ENCODE peak calls at places on chromosomes 4 and X, in four cellular contexts. One of them, this sample, is unnamed.

GRCh38 chr4:55866973-55867574 is 13.6 kb downstream of the EXOC1 start:
- DNase-seq in HepG2: peak
- DNase-seq in A549: peak
- DNase-seq in SK-N-SH: peak
- DNase-seq in this sample: peak

GRCh38 chr4:90238141-90238540 is 110.9 kb downstream of the CCSER1 start:
- DNase-seq in A549: no peak
- DNase-seq in HepG2: no peak
- DNase-seq in SK-N-SH: no peak
- DNase-seq in this sample: no peak

GRCh38 chrX:37879692-37880091 is 32.3 kb upstream of the DYNLT3 start:
- DNase-seq in HepG2: no peak
- DNase-seq in A549: no peak
- DNase-seq in SK-N-SH: no peak
- DNase-seq in this sample: no peak

GRCh38 chr4:156686120-156686519 is 285.5 kb downstream of the PDGFC start:
- DNase-seq in A549: no peak
- DNase-seq in HepG2: no peak
- DNase-seq in SK-N-SH: peak
- DNase-seq in this sample: no peak

GRCh38 chrX:119502727-119503483 is 34.7 kb downstream of the SLC25A5 start:
- DNase-seq in A549: peak
- DNase-seq in SK-N-SH: no peak
- DNase-seq in HepG2: peak
- DNase-seq in this sample: no peak

GRCh38 chrX:106302304-106302703 is 134.2 kb downstream of the PWWP3B start:
- DNase-seq in HepG2: peak
- DNase-seq in A549: no peak
- DNase-seq in SK-N-SH: no peak
- DNase-seq in this sample: no peak

GRCh38 chr4:169418846-169419245 is 148.1 kb upstream of the SH3RF1 start:
- DNase-seq in A549: no peak
- DNase-seq in SK-N-SH: no peak
- DNase-seq in HepG2: no peak
- DNase-seq in this sample: no peak

GRCh38 chr4:170420255-170420693 is 330.5 kb upstream of the AADAT start:
- DNase-seq in HepG2: no peak
- DNase-seq in SK-N-SH: no peak
- DNase-seq in A549: no peak
- DNase-seq in this sample: peak

GRCh38 chr4:138118270-138118669 is 123.9 kb downstream of the SLC7A11 start:
- DNase-seq in SK-N-SH: no peak
- DNase-seq in A549: no peak
- DNase-seq in HepG2: no peak
- DNase-seq in this sample: no peak

GRCh38 chr4:6257243-6258025 is 12.2 kb upstream of the WFS1 start:
- DNase-seq in SK-N-SH: no peak
- DNase-seq in HepG2: no peak
- DNase-seq in A549: no peak
- DNase-seq in this sample: no peak

GRCh38 chr4:188551156-188551555 is 411.9 kb downstream of the TRIML1 start:
- DNase-seq in HepG2: no peak
- DNase-seq in A549: no peak
- DNase-seq in SK-N-SH: no peak
- DNase-seq in this sample: no peak

GRCh38 chr4:188554413-188554812 is 415.2 kb downstream of the TRIML1 start:
- DNase-seq in HepG2: no peak
- DNase-seq in SK-N-SH: no peak
- DNase-seq in A549: no peak
- DNase-seq in this sample: no peak

GRCh38 chr4:188550296-188550695 is 411.1 kb downstream of the TRIML1 start:
- DNase-seq in A549: no peak
- DNase-seq in HepG2: no peak
- DNase-seq in SK-N-SH: no peak
- DNase-seq in this sample: no peak
- TF ChIP-seq PBX3 in A549: no peak
- TF ChIP-seq PBX3 in HepG2: no peak
- TF ChIP-seq PBX3 in SK-N-SH: no peak
- TF ChIP-seq PBX3 in this sample: no peak

GRCh38 chr4:140085062-140085622 is 68.8 kb downstream of the MAML3 start:
- DNase-seq in HepG2: no peak
- DNase-seq in A549: peak
- DNase-seq in SK-N-SH: no peak
- DNase-seq in this sample: no peak
- TF ChIP-seq PBX3 in HepG2: no peak
- TF ChIP-seq PBX3 in A549: no peak
- TF ChIP-seq PBX3 in SK-N-SH: no peak
- TF ChIP-seq PBX3 in this sample: no peak

DNA sequence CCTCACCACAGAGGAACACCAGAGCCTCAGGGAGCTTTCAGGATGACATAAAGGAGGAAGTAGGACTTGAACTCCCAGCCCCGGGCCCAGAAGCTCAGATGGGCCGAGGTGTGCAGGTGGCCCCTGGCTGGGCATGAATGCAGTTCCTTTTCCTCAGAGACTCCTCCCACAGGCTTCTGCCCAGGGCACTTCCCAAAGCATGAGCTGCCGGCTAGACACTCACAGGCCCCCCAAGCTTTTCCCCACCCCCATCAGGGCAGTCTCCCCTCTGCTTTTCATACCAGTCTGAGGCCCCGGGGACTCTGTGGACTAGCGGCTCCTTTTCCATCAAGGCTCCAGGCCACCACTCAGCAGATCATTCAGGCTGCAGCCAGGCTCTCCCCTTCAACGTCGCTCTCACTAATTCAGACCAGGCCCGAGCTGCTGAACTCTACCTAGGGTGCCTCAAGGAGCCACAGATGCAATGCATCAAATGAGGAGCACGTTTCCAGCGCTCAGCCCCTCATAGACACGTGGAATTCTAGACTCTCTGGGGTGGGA is 36.9 kb downstream of the HMX1 start:
- DNase-seq in A549: no peak
- DNase-seq in HepG2: no peak
- DNase-seq in SK-N-SH: peak
- DNase-seq in this sample: no peak
- TF ChIP-seq PBX3 in A549: no peak
- TF ChIP-seq PBX3 in HepG2: no peak
- TF ChIP-seq PBX3 in SK-N-SH: no peak
- TF ChIP-seq PBX3 in this sample: no peak

GRCh38 chr4:82839624-82840023 is 41.0 kb upstream of the SCD5 start:
- DNase-seq in SK-N-SH: no peak
- DNase-seq in A549: no peak
- DNase-seq in HepG2: no peak
- DNase-seq in this sample: no peak

GRCh38 chr4:82842593-82842992 is 44.0 kb upstream of the SCD5 start:
- DNase-seq in A549: peak
- DNase-seq in SK-N-SH: peak
- DNase-seq in HepG2: peak
- DNase-seq in this sample: no peak
- TF ChIP-seq PBX3 in A549: no peak
- TF ChIP-seq PBX3 in SK-N-SH: no peak
- TF ChIP-seq PBX3 in HepG2: no peak
- TF ChIP-seq PBX3 in this sample: no peak

GRCh38 chr4:52704676-52705075 is 45.6 kb upstream of the USP46 start:
- DNase-seq in HepG2: no peak
- DNase-seq in A549: no peak
- DNase-seq in SK-N-SH: no peak
- DNase-seq in this sample: no peak
- TF ChIP-seq PBX3 in HepG2: no peak
- TF ChIP-seq PBX3 in A549: no peak
- TF ChIP-seq PBX3 in SK-N-SH: no peak
- TF ChIP-seq PBX3 in this sample: no peak

DNA sequence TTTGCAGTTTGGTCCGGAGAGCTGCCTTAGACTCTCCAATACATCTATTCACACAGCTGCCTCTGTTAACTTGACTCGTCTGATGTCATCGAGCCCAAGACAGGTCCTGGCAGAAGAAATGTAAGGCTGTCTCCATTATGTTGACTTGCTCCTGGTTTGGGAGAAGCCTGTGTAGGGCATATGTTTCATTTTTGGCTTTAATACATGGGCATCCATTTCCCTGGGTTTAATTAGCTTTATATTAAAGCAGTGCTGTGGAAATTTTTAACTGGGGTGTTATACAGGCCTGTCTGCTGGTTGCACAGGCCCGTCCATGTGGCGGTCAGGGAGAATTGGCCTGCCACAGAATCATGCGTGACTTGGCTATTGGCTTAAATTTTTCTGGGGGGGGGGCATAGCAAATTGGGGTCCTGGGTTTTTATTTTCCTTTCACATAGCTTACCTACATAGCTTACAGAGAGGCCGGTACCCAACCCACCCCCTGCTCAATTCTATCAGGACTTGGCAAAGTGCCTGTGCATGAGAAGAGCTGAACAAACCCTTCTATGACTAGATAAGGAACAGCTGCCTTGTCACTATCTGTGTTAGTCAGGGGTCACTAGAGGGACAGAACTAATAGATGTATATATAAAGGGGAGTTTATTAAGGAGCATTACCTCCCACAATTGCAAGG is 123.5 kb upstream of the WDR1 start:
- DNase-seq in A549: no peak
- DNase-seq in HepG2: no peak
- DNase-seq in SK-N-SH: no peak
- DNase-seq in this sample: no peak
- TF ChIP-seq PBX3 in A549: no peak
- TF ChIP-seq PBX3 in HepG2: no peak
- TF ChIP-seq PBX3 in SK-N-SH: no peak
- TF ChIP-seq PBX3 in this sample: no peak

GRCh38 chr4:187996502-187997177 is 1.1 kb downstream of the ZFP42 start:
- DNase-seq in HepG2: no peak
- DNase-seq in SK-N-SH: no peak
- DNase-seq in A549: no peak
- DNase-seq in this sample: no peak
- TF ChIP-seq PBX3 in HepG2: no peak
- TF ChIP-seq PBX3 in SK-N-SH: no peak
- TF ChIP-seq PBX3 in A549: no peak
- TF ChIP-seq PBX3 in this sample: no peak

GRCh38 chr4:113446019-113446418 is 315.5 kb downstream of the CAMK2D start:
- DNase-seq in SK-N-SH: no peak
- DNase-seq in A549: no peak
- DNase-seq in HepG2: peak
- DNase-seq in this sample: no peak
- TF ChIP-seq PBX3 in SK-N-SH: peak
- TF ChIP-seq PBX3 in A549: no peak
- TF ChIP-seq PBX3 in HepG2: no peak
- TF ChIP-seq PBX3 in this sample: no peak

GRCh38 chr4:1511441-1512041 is 105.3 kb upstream of the NKX1-1 start:
- DNase-seq in SK-N-SH: peak
- DNase-seq in A549: peak
- DNase-seq in HepG2: peak
- DNase-seq in this sample: no peak
- TF ChIP-seq PBX3 in SK-N-SH: no peak
- TF ChIP-seq PBX3 in A549: no peak
- TF ChIP-seq PBX3 in HepG2: no peak
- TF ChIP-seq PBX3 in this sample: no peak